ENCODE peak calls at places on chromosomes 5 and 9, in four cellular contexts. N is GM20000, Y is NCI-H2171, P is amygdala. K is an unnamed sample.

GRCh38 chr9:27572036-27572435 is 1.2 kb downstream of the C9orf72 start:
- DNase-seq in N (no peak), P (no peak), Y (no peak), K (no peak)

GRCh38 chr9:78592866-78593265 is 295.9 kb downstream of the PSAT1 start:
- DNase-seq in N (no peak), P (no peak), Y (no peak), K (no peak)

GRCh38 chr9:14309403-14309802 is 4.5 kb downstream of the NFIB start:
- DNase-seq in N (no peak), P (no peak), Y (no peak), K (no peak)

GRCh38 chr9:18539203-18539602 is 65.2 kb downstream of the ADAMTSL1 start:
- DNase-seq in N (no peak), Y (no peak), P (no peak), K (no peak)

GRCh38 chr9:134811673-134812668 is 68.6 kb upstream of the FCN2 start:
- DNase-seq in Y (no peak), N (no peak), P (no peak), K (no peak)

GRCh38 chr9:86865957-86866356 is 81.3 kb downstream of the GAS1 start:
- DNase-seq in N (no peak), Y (no peak), P (no peak), K (no peak)

GRCh38 chr9:38022995-38023394 is 46.0 kb downstream of the SHB start:
- DNase-seq in P (peak), N (no peak), Y (no peak), K (no peak)

GRCh38 chr9:4305065-4305481 is 5.2 kb upstream of the GLIS3 start:
- DNase-seq in P (no peak), N (no peak), Y (no peak), K (no peak)

GRCh38 chr9:78064075-78064474 is 32.5 kb upstream of the GNAQ start:
- DNase-seq in P (peak), N (no peak), Y (no peak), K (no peak)

GRCh38 chr5:4188704-4189103 is 593.1 kb downstream of the IRX1 start:
- DNase-seq in Y (no peak), N (no peak), P (no peak), K (no peak)

GRCh38 chr9:125795970-125796596 is 48.9 kb downstream of the PBX3 start:
- DNase-seq in P (no peak), N (no peak), Y (no peak), K (no peak)

GRCh38 chr5:157215143-157215825 is 34.6 kb downstream of the ITK start:
- DNase-seq in P (no peak), N (peak), Y (no peak), K (no peak)

GRCh38 chr5:81247441-81247972 is 14.4 kb downstream of the CKMT2 start:
- DNase-seq in P (no peak), Y (no peak), N (no peak), K (no peak)

GRCh38 chr5:1219768-1220100 is 5.4 kb upstream of the SLC6A18 start:
- DNase-seq in N (no peak), Y (no peak), P (no peak), K (no peak)

GRCh38 chr9:127684576-127684975 is 22.2 kb upstream of the CFAP157 start:
- DNase-seq in N (no peak), Y (no peak), P (no peak), K (no peak)

GRCh38 chr5:66958984-66959641 is 237.5 kb downstream of the CD180 start:
- DNase-seq in Y (no peak), P (peak), N (no peak), K (no peak)

GRCh38 chr9:133826289-133827085 is 88.3 kb upstream of the SARDH start:
- DNase-seq in Y (peak), N (no peak), P (no peak), K (no peak)

GRCh38 chr9:34588671-34589370 is 703 bp downstream of the CNTFR start:
- DNase-seq in Y (no peak), P (no peak), N (no peak), K (no peak)

GRCh38 chr9:135480071-135480941 is 724 bp downstream of the PPP1R26 start:
- DNase-seq in N (peak), P (no peak), Y (peak), K (peak)